ENCODE peak calls at places on chromosome 21, in four cellular contexts. One of them, this sample, is unnamed.

GRCh38 chr21:17660449-17660848 is 47.7 kb upstream of the BTG3 start:
- DNase-seq in foreskin keratinocyte: peak
- DNase-seq in activated CD8-positive, alpha-beta memory T cell treated with anti-CD3 and anti-CD28 coated beads for 4 hours: no peak
- DNase-seq in germinal center: no peak
- DNase-seq in this sample: peak

GRCh38 chr21:32771134-32771523 is 426 bp downstream of the PAXBP1 start:
- DNase-seq in activated CD8-positive, alpha-beta memory T cell treated with anti-CD3 and anti-CD28 coated beads for 4 hours: peak
- DNase-seq in foreskin keratinocyte: no peak
- DNase-seq in germinal center: peak
- DNase-seq in this sample: no peak

GRCh38 chr21:28731700-28732321 is 260.9 kb downstream of the LTN1 start:
- DNase-seq in activated CD8-positive, alpha-beta memory T cell treated with anti-CD3 and anti-CD28 coated beads for 4 hours: no peak
- DNase-seq in foreskin keratinocyte: no peak
- DNase-seq in germinal center: peak
- DNase-seq in this sample: no peak

GRCh38 chr21:42341776-42342542 is 8.8 kb downstream of the TFF2 start:
- DNase-seq in foreskin keratinocyte: no peak
- DNase-seq in activated CD8-positive, alpha-beta memory T cell treated with anti-CD3 and anti-CD28 coated beads for 4 hours: no peak
- DNase-seq in germinal center: no peak
- DNase-seq in this sample: no peak

GRCh38 chr21:38796426-38796825 is 9.3 kb upstream of the ETS2 start:
- DNase-seq in activated CD8-positive, alpha-beta memory T cell treated with anti-CD3 and anti-CD28 coated beads for 4 hours: no peak
- DNase-seq in germinal center: no peak
- DNase-seq in foreskin keratinocyte: peak
- DNase-seq in this sample: no peak

GRCh38 chr21:27779604-27780003 is 812.7 kb upstream of the ADAMTS5 start:
- DNase-seq in activated CD8-positive, alpha-beta memory T cell treated with anti-CD3 and anti-CD28 coated beads for 4 hours: no peak
- DNase-seq in germinal center: no peak
- DNase-seq in foreskin keratinocyte: no peak
- DNase-seq in this sample: no peak

GRCh38 chr21:34545079-34545884 is 33.3 kb upstream of the KCNE1 start:
- DNase-seq in foreskin keratinocyte: no peak
- DNase-seq in activated CD8-positive, alpha-beta memory T cell treated with anti-CD3 and anti-CD28 coated beads for 4 hours: no peak
- DNase-seq in germinal center: peak
- DNase-seq in this sample: no peak

GRCh38 chr21:29056538-29057050 is 16.9 kb downstream of the CCT8 start:
- DNase-seq in germinal center: no peak
- DNase-seq in activated CD8-positive, alpha-beta memory T cell treated with anti-CD3 and anti-CD28 coated beads for 4 hours: no peak
- DNase-seq in foreskin keratinocyte: no peak
- DNase-seq in this sample: no peak

GRCh38 chr21:41364308-41364707 is 2.5 kb downstream of the MX2 start:
- DNase-seq in foreskin keratinocyte: no peak
- DNase-seq in germinal center: no peak
- DNase-seq in activated CD8-positive, alpha-beta memory T cell treated with anti-CD3 and anti-CD28 coated beads for 4 hours: no peak
- DNase-seq in this sample: no peak

GRCh38 chr21:17370750-17371325 is 142.0 kb upstream of the CXADR start:
- DNase-seq in foreskin keratinocyte: no peak
- DNase-seq in activated CD8-positive, alpha-beta memory T cell treated with anti-CD3 and anti-CD28 coated beads for 4 hours: no peak
- DNase-seq in germinal center: no peak
- DNase-seq in this sample: no peak

GRCh38 chr21:34907783-34908423 is 141.2 kb downstream of the RUNX1 start:
- DNase-seq in activated CD8-positive, alpha-beta memory T cell treated with anti-CD3 and anti-CD28 coated beads for 4 hours: no peak
- DNase-seq in foreskin keratinocyte: no peak
- DNase-seq in germinal center: no peak
- DNase-seq in this sample: no peak

GRCh38 chr21:37891953-37892352 is 24.3 kb downstream of the KCNJ6 start:
- DNase-seq in germinal center: no peak
- DNase-seq in activated CD8-positive, alpha-beta memory T cell treated with anti-CD3 and anti-CD28 coated beads for 4 hours: no peak
- DNase-seq in foreskin keratinocyte: no peak
- DNase-seq in this sample: no peak

GRCh38 chr21:37087188-37087587 is 14.1 kb downstream of the TTC3 start:
- DNase-seq in activated CD8-positive, alpha-beta memory T cell treated with anti-CD3 and anti-CD28 coated beads for 4 hours: no peak
- DNase-seq in germinal center: no peak
- DNase-seq in foreskin keratinocyte: peak
- DNase-seq in this sample: no peak

GRCh38 chr21:37455504-37455911 is 88.9 kb downstream of the DYRK1A start:
- DNase-seq in foreskin keratinocyte: no peak
- DNase-seq in activated CD8-positive, alpha-beta memory T cell treated with anti-CD3 and anti-CD28 coated beads for 4 hours: no peak
- DNase-seq in germinal center: no peak
- DNase-seq in this sample: no peak

GRCh38 chr21:39094847-39095525 is 88.3 kb downstream of the PSMG1 start:
- DNase-seq in foreskin keratinocyte: no peak
- DNase-seq in germinal center: no peak
- DNase-seq in activated CD8-positive, alpha-beta memory T cell treated with anti-CD3 and anti-CD28 coated beads for 4 hours: no peak
- DNase-seq in this sample: peak

GRCh38 chr21:36125513-36126121 is 9.3 kb upstream of the CBR3 start:
- DNase-seq in germinal center: peak
- DNase-seq in activated CD8-positive, alpha-beta memory T cell treated with anti-CD3 and anti-CD28 coated beads for 4 hours: no peak
- DNase-seq in foreskin keratinocyte: no peak
- DNase-seq in this sample: no peak

GRCh38 chr21:34158866-34159616 is 85.7 kb downstream of the MRPS6 start:
- DNase-seq in germinal center: no peak
- DNase-seq in activated CD8-positive, alpha-beta memory T cell treated with anti-CD3 and anti-CD28 coated beads for 4 hours: no peak
- DNase-seq in foreskin keratinocyte: no peak
- DNase-seq in this sample: no peak

GRCh38 chr21:32062591-32063227 is 189.9 kb downstream of the HUNK start:
- DNase-seq in germinal center: no peak
- DNase-seq in foreskin keratinocyte: no peak
- DNase-seq in activated CD8-positive, alpha-beta memory T cell treated with anti-CD3 and anti-CD28 coated beads for 4 hours: no peak
- DNase-seq in this sample: no peak